ENCODE peak calls at places on chromosomes 16 and 17, in six cellular contexts. One of them, this sample, is unnamed.
A peak's percentile ranks its signal among the peaks of the same experiment; 100 is the strongest.

GRCh38 chr16:56203052-56203451 is 11.8 kb downstream of the GNAO1 start:
- DNase-seq in cardiac muscle cell: peak; percentile 9
- DNase-seq in mesothelial cell of epicardium: no peak
- DNase-seq in kidney: no peak
- DNase-seq in neural crest cell: no peak
- DNase-seq in nephron progenitor cell: peak; percentile 21
- DNase-seq in this sample: no peak

GRCh38 chr16:81136331-81137011 is 40.3 kb upstream of the GCSH start:
- DNase-seq in cardiac muscle cell: no peak
- DNase-seq in mesothelial cell of epicardium: no peak
- DNase-seq in kidney: no peak
- DNase-seq in neural crest cell: no peak
- DNase-seq in nephron progenitor cell: no peak
- DNase-seq in this sample: no peak

GRCh38 chr16:88437367-88437964 is 15.6 kb upstream of the ZFPM1 start:
- DNase-seq in cardiac muscle cell: peak; percentile 43
- DNase-seq in mesothelial cell of epicardium: peak; percentile 68
- DNase-seq in kidney: no peak
- DNase-seq in neural crest cell: peak; percentile 69
- DNase-seq in nephron progenitor cell: peak; percentile 87
- DNase-seq in this sample: peak; percentile 90

GRCh38 chr16:10828851-10829331 is 10.3 kb upstream of the TVP23A start:
- DNase-seq in cardiac muscle cell: peak; percentile 97
- DNase-seq in mesothelial cell of epicardium: no peak
- DNase-seq in kidney: peak; percentile 97
- DNase-seq in neural crest cell: no peak
- DNase-seq in nephron progenitor cell: no peak
- DNase-seq in this sample: no peak

GRCh38 chr17:73466704-73467433 is 155.1 kb upstream of the CDC42EP4 start:
- DNase-seq in cardiac muscle cell: no peak
- DNase-seq in mesothelial cell of epicardium: no peak
- DNase-seq in kidney: no peak
- DNase-seq in neural crest cell: no peak
- DNase-seq in nephron progenitor cell: no peak
- DNase-seq in this sample: no peak

GRCh38 chr16:22797551-22797950 is 16.4 kb upstream of the HS3ST2 start:
- DNase-seq in cardiac muscle cell: no peak
- DNase-seq in mesothelial cell of epicardium: no peak
- DNase-seq in kidney: no peak
- DNase-seq in neural crest cell: no peak
- DNase-seq in nephron progenitor cell: no peak
- DNase-seq in this sample: no peak

GRCh38 chr17:68184816-68185436 is 62.9 kb upstream of the AMZ2 start:
- DNase-seq in cardiac muscle cell: no peak
- DNase-seq in mesothelial cell of epicardium: no peak
- DNase-seq in kidney: no peak
- DNase-seq in neural crest cell: no peak
- DNase-seq in nephron progenitor cell: no peak
- DNase-seq in this sample: peak; percentile 42

GRCh38 chr16:77711775-77712174 is 10.5 kb upstream of the NUDT7 start:
- DNase-seq in cardiac muscle cell: no peak
- DNase-seq in mesothelial cell of epicardium: no peak
- DNase-seq in kidney: no peak
- DNase-seq in neural crest cell: no peak
- DNase-seq in nephron progenitor cell: no peak
- DNase-seq in this sample: peak; percentile 32

GRCh38 chr17:3984719-3985444 is 20.6 kb upstream of the ATP2A3 start:
- DNase-seq in cardiac muscle cell: no peak
- DNase-seq in mesothelial cell of epicardium: no peak
- DNase-seq in kidney: no peak
- DNase-seq in neural crest cell: no peak
- DNase-seq in nephron progenitor cell: no peak
- DNase-seq in this sample: no peak

GRCh38 chr17:28916302-28916934 is 13.5 kb upstream of the DHRS13 start:
- DNase-seq in cardiac muscle cell: peak; percentile 60
- DNase-seq in mesothelial cell of epicardium: no peak
- DNase-seq in kidney: no peak
- DNase-seq in neural crest cell: peak; percentile 32
- DNase-seq in nephron progenitor cell: peak; percentile 42
- DNase-seq in this sample: no peak

DNA sequence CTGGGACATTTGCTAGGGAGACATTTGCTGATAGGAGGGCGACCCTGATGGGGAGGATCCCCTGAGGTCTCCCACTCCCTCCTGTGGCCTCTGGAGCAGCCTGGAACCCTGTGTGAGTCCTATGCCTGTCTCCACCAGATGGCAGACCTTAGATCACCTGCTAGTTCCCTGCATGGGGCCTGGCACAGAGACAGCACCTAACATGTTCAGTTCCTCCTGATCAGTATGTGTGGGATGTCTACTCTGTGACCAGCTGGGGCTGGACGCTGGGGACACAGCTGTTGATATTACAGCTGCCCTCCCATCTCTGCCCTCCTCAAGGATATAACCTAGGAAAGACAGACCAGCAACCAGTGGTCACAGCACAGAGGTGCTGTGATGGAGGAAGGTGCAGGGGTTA is 1.1 kb upstream of the ADCY7 start:
- DNase-seq in cardiac muscle cell: no peak
- DNase-seq in mesothelial cell of epicardium: no peak
- DNase-seq in kidney: peak; percentile 39
- DNase-seq in neural crest cell: no peak
- DNase-seq in nephron progenitor cell: no peak
- DNase-seq in this sample: no peak
- TF ChIP-seq CTCF in cardiac muscle cell: peak; percentile 18
- TF ChIP-seq CTCF in mesothelial cell of epicardium: no peak
- TF ChIP-seq CTCF in kidney: no peak
- TF ChIP-seq CTCF in neural crest cell: peak; percentile 18
- TF ChIP-seq CTCF in nephron progenitor cell: no peak
- TF ChIP-seq CTCF in this sample: no peak

DNA sequence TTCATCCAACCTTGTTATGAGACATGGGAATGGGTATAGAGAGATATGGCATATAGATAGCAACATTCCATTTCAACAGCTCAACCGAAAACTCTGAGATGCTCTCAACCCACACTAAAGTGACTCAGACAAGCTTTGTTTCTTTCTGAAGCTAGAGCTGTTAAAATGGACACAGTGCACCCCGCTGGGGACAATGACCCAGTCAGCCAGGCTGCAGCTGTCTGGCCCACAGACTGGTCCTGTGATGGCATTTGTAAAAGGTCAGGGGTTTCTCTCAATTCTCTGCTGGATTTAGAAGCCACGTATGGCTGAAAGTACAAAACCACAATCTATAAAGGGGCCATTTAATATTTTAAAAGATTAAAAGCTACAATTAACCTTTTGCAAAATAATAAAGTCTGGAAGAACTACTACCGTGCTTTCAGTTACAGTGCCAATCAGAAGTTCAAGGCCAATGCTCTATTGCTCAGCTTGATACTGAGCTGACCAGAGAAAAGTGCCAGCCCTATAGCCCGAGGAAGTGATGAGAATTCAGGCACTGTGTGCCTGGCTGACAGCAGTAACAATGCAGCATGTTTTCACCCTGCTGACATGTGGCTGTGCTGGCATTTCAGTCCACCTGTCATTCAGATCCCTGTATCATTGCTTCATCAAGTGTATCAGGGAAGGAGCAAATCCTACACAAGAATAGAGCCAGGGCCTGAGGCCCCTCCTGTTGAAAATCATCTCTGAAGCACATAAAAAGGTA is 60.2 kb downstream of the TEX2 start:
- DNase-seq in cardiac muscle cell: peak; percentile 46
- DNase-seq in mesothelial cell of epicardium: no peak
- DNase-seq in kidney: no peak
- DNase-seq in neural crest cell: no peak
- DNase-seq in nephron progenitor cell: no peak
- DNase-seq in this sample: no peak
- TF ChIP-seq CTCF in cardiac muscle cell: no peak
- TF ChIP-seq CTCF in mesothelial cell of epicardium: no peak
- TF ChIP-seq CTCF in kidney: no peak
- TF ChIP-seq CTCF in neural crest cell: no peak
- TF ChIP-seq CTCF in nephron progenitor cell: no peak
- TF ChIP-seq CTCF in this sample: no peak

GRCh38 chr17:59505610-59506276 is 59.7 kb upstream of the DHX40 start:
- DNase-seq in cardiac muscle cell: no peak
- DNase-seq in mesothelial cell of epicardium: no peak
- DNase-seq in kidney: no peak
- DNase-seq in neural crest cell: no peak
- DNase-seq in nephron progenitor cell: no peak
- DNase-seq in this sample: peak; percentile 63

GRCh38 chr17:59503489-59503888 is 61.9 kb upstream of the DHX40 start:
- DNase-seq in cardiac muscle cell: no peak
- DNase-seq in mesothelial cell of epicardium: no peak
- DNase-seq in kidney: no peak
- DNase-seq in neural crest cell: no peak
- DNase-seq in nephron progenitor cell: no peak
- DNase-seq in this sample: peak; percentile 23

GRCh38 chr17:59506907-59507726 is 58.3 kb upstream of the DHX40 start:
- DNase-seq in cardiac muscle cell: peak; percentile 19
- DNase-seq in mesothelial cell of epicardium: no peak
- DNase-seq in kidney: no peak
- DNase-seq in neural crest cell: no peak
- DNase-seq in nephron progenitor cell: no peak
- DNase-seq in this sample: no peak

GRCh38 chr17:59502800-59503199 is 62.6 kb upstream of the DHX40 start:
- DNase-seq in cardiac muscle cell: no peak
- DNase-seq in mesothelial cell of epicardium: no peak
- DNase-seq in kidney: no peak
- DNase-seq in neural crest cell: no peak
- DNase-seq in nephron progenitor cell: no peak
- DNase-seq in this sample: no peak

GRCh38 chr17:59504821-59505220 is 60.6 kb upstream of the DHX40 start:
- DNase-seq in cardiac muscle cell: no peak
- DNase-seq in mesothelial cell of epicardium: no peak
- DNase-seq in kidney: no peak
- DNase-seq in neural crest cell: no peak
- DNase-seq in nephron progenitor cell: no peak
- DNase-seq in this sample: peak; percentile 57
- TF ChIP-seq CTCF in cardiac muscle cell: no peak
- TF ChIP-seq CTCF in mesothelial cell of epicardium: no peak
- TF ChIP-seq CTCF in kidney: no peak
- TF ChIP-seq CTCF in neural crest cell: no peak
- TF ChIP-seq CTCF in nephron progenitor cell: no peak
- TF ChIP-seq CTCF in this sample: no peak

DNA sequence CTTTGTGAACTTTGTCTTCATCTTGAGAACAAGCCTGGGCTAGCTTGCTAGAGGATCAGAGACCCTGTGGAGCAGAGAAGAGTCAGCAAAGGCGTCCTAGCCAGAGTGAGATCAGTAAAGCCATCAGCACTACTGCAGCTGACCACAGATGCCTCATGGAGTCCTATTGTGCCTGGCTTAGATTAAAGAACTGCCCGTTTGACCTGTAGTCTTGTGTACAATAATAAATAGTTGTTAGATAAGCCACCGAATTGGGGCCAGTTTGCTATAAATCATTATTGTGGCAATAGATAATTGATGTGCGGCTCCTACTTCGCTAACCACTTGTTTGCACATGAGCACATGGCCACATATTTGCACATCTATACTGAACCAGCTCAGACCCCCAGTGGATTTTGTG is 103.0 kb downstream of the CYLD start:
- DNase-seq in cardiac muscle cell: no peak
- DNase-seq in mesothelial cell of epicardium: no peak
- DNase-seq in kidney: no peak
- DNase-seq in neural crest cell: no peak
- DNase-seq in nephron progenitor cell: no peak
- DNase-seq in this sample: no peak
- TF ChIP-seq CTCF in cardiac muscle cell: no peak
- TF ChIP-seq CTCF in mesothelial cell of epicardium: no peak
- TF ChIP-seq CTCF in kidney: no peak
- TF ChIP-seq CTCF in neural crest cell: no peak
- TF ChIP-seq CTCF in nephron progenitor cell: no peak
- TF ChIP-seq CTCF in this sample: no peak

DNA sequence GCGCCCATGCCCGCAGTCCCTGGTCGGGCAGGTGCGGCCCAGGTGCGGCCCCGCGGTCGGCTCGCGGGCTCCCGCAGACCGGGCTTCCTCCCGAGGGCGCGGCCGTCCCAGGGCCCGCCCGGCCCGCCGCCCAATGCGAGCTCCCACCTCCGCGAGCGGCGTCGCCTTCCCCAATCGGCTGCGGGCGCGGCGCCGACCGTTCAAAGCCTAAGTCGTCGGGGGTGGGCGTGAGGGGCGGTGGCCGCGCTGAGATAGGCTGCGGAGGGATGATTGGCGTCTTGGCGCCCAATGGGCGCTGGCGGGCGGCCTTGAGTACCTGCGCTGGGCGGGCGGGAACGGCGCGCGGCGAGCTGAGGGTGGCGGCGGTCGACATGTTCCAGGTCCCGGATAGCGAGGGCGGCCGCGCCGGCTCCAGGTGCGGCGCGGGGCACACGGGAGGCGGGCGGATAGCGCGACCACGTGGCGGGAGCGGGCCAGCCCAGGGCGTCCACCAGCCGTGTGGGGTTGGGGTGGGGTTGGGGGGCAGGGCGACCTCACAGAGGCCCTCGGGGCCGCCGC is at the start of gene JPT2:
- DNase-seq in cardiac muscle cell: peak; percentile 98
- DNase-seq in mesothelial cell of epicardium: peak; percentile 96
- DNase-seq in kidney: peak; percentile 99
- DNase-seq in neural crest cell: peak; percentile 89
- DNase-seq in nephron progenitor cell: peak; percentile 96
- DNase-seq in this sample: peak; percentile 97
- TF ChIP-seq CTCF in cardiac muscle cell: no peak
- TF ChIP-seq CTCF in mesothelial cell of epicardium: no peak
- TF ChIP-seq CTCF in kidney: peak; percentile 0
- TF ChIP-seq CTCF in neural crest cell: no peak
- TF ChIP-seq CTCF in nephron progenitor cell: no peak
- TF ChIP-seq CTCF in this sample: no peak